ENCODE peak calls at places on chromosome 10, in five cellular contexts. One of them, this sample, is unnamed.

GRCh38 chr10:114258274-114258840 is 19.3 kb downstream of the VWA2 start:
- DNase-seq in hypothalamus: no peak
- DNase-seq in M059J: peak
- DNase-seq in T1000: no peak
- DNase-seq in activated CD8-positive, alpha-beta memory T cell treated with anti-CD3 and anti-CD28 coated beads for 48 hours: no peak
- DNase-seq in this sample: no peak

GRCh38 chr10:62492012-62492869 is 118.1 kb downstream of the ZNF365 start:
- DNase-seq in hypothalamus: no peak
- DNase-seq in M059J: peak
- DNase-seq in T1000: no peak
- DNase-seq in activated CD8-positive, alpha-beta memory T cell treated with anti-CD3 and anti-CD28 coated beads for 48 hours: no peak
- DNase-seq in this sample: no peak

GRCh38 chr10:73653701-73654100 is 2.1 kb downstream of the SYNPO2L start:
- DNase-seq in hypothalamus: no peak
- DNase-seq in M059J: peak
- DNase-seq in T1000: no peak
- DNase-seq in activated CD8-positive, alpha-beta memory T cell treated with anti-CD3 and anti-CD28 coated beads for 48 hours: no peak
- DNase-seq in this sample: peak

GRCh38 chr10:86368046-86368445 is 1.5 kb upstream of the GRID1 start:
- DNase-seq in hypothalamus: no peak
- DNase-seq in M059J: no peak
- DNase-seq in T1000: no peak
- DNase-seq in activated CD8-positive, alpha-beta memory T cell treated with anti-CD3 and anti-CD28 coated beads for 48 hours: no peak
- DNase-seq in this sample: no peak

GRCh38 chr10:13973742-13974141 is 357.0 kb downstream of the FRMD4A start:
- DNase-seq in hypothalamus: no peak
- DNase-seq in M059J: peak
- DNase-seq in T1000: no peak
- DNase-seq in activated CD8-positive, alpha-beta memory T cell treated with anti-CD3 and anti-CD28 coated beads for 48 hours: no peak
- DNase-seq in this sample: no peak

GRCh38 chr10:4981722-4982471 is 18.7 kb downstream of the AKR1C1 start:
- DNase-seq in hypothalamus: no peak
- DNase-seq in M059J: peak
- DNase-seq in T1000: no peak
- DNase-seq in activated CD8-positive, alpha-beta memory T cell treated with anti-CD3 and anti-CD28 coated beads for 48 hours: no peak
- DNase-seq in this sample: peak

GRCh38 chr10:818010-818409 is 113.5 kb downstream of the LARP4B start:
- DNase-seq in hypothalamus: no peak
- DNase-seq in M059J: no peak
- DNase-seq in T1000: no peak
- DNase-seq in activated CD8-positive, alpha-beta memory T cell treated with anti-CD3 and anti-CD28 coated beads for 48 hours: no peak
- DNase-seq in this sample: no peak

GRCh38 chr10:47334627-47335026 is 12.4 kb downstream of the GDF2 start:
- DNase-seq in hypothalamus: no peak
- DNase-seq in M059J: no peak
- DNase-seq in T1000: no peak
- DNase-seq in activated CD8-positive, alpha-beta memory T cell treated with anti-CD3 and anti-CD28 coated beads for 48 hours: no peak
- DNase-seq in this sample: no peak